ENCODE peak calls at places on chromosomes 4 and X, in six cellular contexts. U, F, T, O, X and I are unnamed samples.

GRCh38 chrX:136170109-136170800 is 22.9 kb downstream of the FHL1 start:
- DNase-seq in F (no peak), T (no peak), X (no peak), U (no peak), O (peak), I (no peak)

GRCh38 chr4:177509346-177509745 is 67.1 kb upstream of the AGA start:
- DNase-seq in O (no peak), X (no peak), U (no peak), F (no peak), T (no peak), I (no peak)

GRCh38 chrX:58025979-58026378 is 115.7 kb upstream of the ZXDA start:
- DNase-seq in F (peak), O (peak), X (no peak), U (no peak), T (no peak), I (peak)

GRCh38 chrX:120769576-120770341 is 105.9 kb downstream of the CT47B1 start:
- DNase-seq in X (no peak), T (no peak), U (no peak), F (peak), O (peak), I (no peak)

GRCh38 chr4:154030747-154031146 is 241.9 kb upstream of the SFRP2 start:
- DNase-seq in X (no peak), O (no peak), F (no peak), T (no peak), U (no peak), I (no peak)

GRCh38 chr4:20333141-20333690 is 81.5 kb downstream of the SLIT2 start:
- DNase-seq in U (no peak), T (no peak), X (no peak), O (no peak), F (no peak), I (no peak)

GRCh38 chrX:22800360-22800759 is 199.4 kb upstream of the DDX53 start:
- DNase-seq in O (peak), T (no peak), U (no peak), X (no peak), F (peak), I (no peak)

GRCh38 chrX:118221733-118222132 is 105.1 kb upstream of the KLHL13 start:
- DNase-seq in T (no peak), X (no peak), F (no peak), O (peak), U (no peak), I (no peak)

GRCh38 chrX:150227321-150227860 is 135.7 kb upstream of the MAMLD1 start:
- DNase-seq in F (no peak), X (peak), T (no peak), O (no peak), U (no peak), I (no peak)

GRCh38 chr4:128225148-128225547 is 62.5 kb downstream of the PGRMC2 start:
- DNase-seq in F (peak), O (peak), U (no peak), T (no peak), X (no peak), I (no peak)

GRCh38 chr4:108081251-108081650 is 87.5 kb downstream of the LEF1 start:
- DNase-seq in U (no peak), F (no peak), O (no peak), X (no peak), T (peak), I (no peak)

GRCh38 chr4:55396305-55397023 is 707 bp downstream of the TMEM165 start:
- DNase-seq in O (peak), U (peak), X (peak), F (peak), T (peak), I (peak)

GRCh38 chr4:48939785-48940184 is 33.2 kb upstream of the OCIAD2 start:
- DNase-seq in X (no peak), O (peak), T (no peak), U (no peak), F (peak), I (no peak)

GRCh38 chrX:389021-389441 is 2.3 kb upstream of the PPP2R3B start:
- DNase-seq in T (no peak), O (no peak), F (no peak), U (no peak), X (no peak), I (no peak)

GRCh38 chr4:98625399-98625798 is 33.0 kb downstream of the TSPAN5 start:
- DNase-seq in F (peak), U (no peak), X (no peak), T (no peak), O (no peak), I (no peak)

GRCh38 chrX:55451626-55451989 is 319 bp upstream of the MAGEH1 start:
- DNase-seq in O (no peak), T (no peak), F (no peak), X (peak), U (no peak), I (no peak)

GRCh38 chr4:1768367-1769034 is 24.6 kb upstream of the FGFR3 start:
- DNase-seq in O (no peak), U (peak), X (no peak), F (no peak), T (no peak), I (no peak)
- H3K4me3 ChIP-seq in O (no peak), U (peak), X (no peak), F (no peak), T (no peak), I (no peak)

GRCh38 chrX:9821581-9821980 is 35.4 kb downstream of the SHROOM2 start:
- DNase-seq in U (no peak), X (no peak), O (no peak), T (no peak), F (no peak), I (no peak)

GRCh38 chrX:9825129-9825865 is 39.1 kb downstream of the SHROOM2 start:
- DNase-seq in T (no peak), F (no peak), X (no peak), O (no peak), U (no peak), I (no peak)

GRCh38 chrX:9829308-9830267 is 43.4 kb downstream of the SHROOM2 start:
- DNase-seq in F (peak), U (no peak), T (no peak), O (peak), X (no peak), I (no peak)

GRCh38 chrX:9825966-9826365 is 39.7 kb downstream of the SHROOM2 start:
- DNase-seq in O (no peak), F (no peak), X (no peak), U (no peak), T (no peak), I (no peak)

DNA sequence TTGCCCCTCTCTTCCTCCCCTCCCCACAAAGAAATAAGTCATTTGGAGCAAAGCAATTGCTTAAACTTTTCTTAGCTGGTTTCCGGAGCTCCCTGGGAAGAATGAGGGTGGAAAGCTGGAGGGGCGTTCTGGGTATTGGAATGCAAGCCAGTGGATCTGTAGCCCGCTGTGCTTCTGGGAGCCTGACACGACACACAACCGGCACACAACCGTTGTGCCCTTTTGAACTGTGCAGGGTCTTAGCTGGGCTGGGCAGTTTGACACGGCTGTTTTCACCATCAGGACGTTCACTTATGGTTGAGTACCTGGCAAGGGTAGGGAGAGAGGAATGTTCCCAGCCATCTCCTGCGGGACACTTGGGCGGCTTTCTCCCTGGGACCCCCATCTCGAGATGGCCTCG is 38.3 kb downstream of the SHROOM2 start:
- DNase-seq in T (no peak), U (no peak), O (no peak), F (no peak), X (no peak), I (no peak)
- H3K4me3 ChIP-seq in T (no peak), U (no peak), O (no peak), F (no peak), X (no peak), I (no peak)

DNA sequence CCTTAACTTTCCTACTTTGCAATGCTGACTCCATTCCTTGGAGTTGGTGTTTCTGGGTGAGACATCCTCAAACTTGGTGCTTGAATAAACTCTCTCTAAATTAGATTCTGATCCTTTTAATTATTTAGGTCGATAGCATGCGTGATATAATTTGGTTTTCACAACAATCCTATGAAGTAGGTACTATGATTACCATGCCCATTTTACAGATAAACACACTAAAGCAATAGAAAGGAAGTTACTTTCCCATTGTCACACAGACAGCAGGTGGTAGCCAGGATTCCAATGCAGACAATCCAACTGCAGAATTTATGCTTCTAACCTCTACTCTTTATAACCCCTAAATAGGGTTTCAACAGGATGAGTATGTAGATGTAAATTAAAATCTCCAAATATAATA is 21.7 kb upstream of the AASDH start:
- DNase-seq in T (no peak), F (no peak), X (no peak), U (no peak), O (no peak), I (no peak)
- H3K4me3 ChIP-seq in T (no peak), F (no peak), X (no peak), U (no peak), O (no peak), I (no peak)

GRCh38 chr4:149715822-149716585 is 99.6 kb downstream of the IQCM start:
- DNase-seq in O (no peak), X (no peak), F (no peak), U (no peak), T (no peak), I (no peak)
- H3K4me3 ChIP-seq in O (no peak), X (no peak), F (no peak), U (no peak), T (no peak), I (no peak)

DNA sequence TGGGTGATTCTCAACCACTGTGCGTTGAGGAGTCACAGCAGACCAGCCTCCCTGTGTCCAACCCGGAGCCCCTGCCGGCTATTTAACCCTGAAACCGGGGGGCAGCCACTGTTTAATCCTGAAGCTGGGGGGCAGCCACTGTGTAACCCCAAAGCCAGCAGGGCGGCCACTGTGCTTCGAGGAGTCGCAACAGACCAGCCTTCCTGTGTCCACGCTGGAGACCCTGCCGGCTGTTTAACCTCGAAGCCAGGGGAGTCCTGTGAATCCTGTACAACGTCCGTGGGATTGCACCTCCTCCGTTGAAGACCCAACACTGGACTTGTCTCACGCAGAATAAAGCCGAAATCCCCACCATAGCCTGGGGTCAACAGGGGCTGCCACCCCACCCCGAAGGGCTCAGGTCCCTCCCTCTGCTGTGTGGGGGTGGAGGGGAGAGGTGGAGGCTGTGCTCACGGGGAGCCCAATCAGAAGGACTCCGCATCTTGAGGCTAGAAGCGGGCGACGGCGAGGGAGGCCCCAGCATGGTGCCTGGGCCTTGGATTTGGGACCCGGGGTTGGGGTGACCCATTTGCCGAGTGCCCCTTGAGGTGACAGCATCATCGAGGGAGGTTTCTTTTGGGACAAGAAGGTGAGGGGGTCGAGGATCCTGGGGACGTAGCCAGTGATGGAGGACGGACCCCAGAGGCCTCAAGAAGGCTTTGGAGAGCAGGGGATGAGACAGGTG is 94.9 kb downstream of the ADRA2C start:
- DNase-seq in U (peak), T (no peak), F (no peak), O (no peak), X (no peak), I (peak)
- H3K4me3 ChIP-seq in U (no peak), T (no peak), F (no peak), O (no peak), X (no peak), I (no peak)

GRCh38 chr4:184812181-184812542 is 13.6 kb downstream of the ACSL1 start:
- DNase-seq in F (no peak), U (no peak), X (no peak), T (no peak), O (no peak), I (no peak)
- H3K4me3 ChIP-seq in F (no peak), U (no peak), X (no peak), T (no peak), O (no peak), I (no peak)

DNA sequence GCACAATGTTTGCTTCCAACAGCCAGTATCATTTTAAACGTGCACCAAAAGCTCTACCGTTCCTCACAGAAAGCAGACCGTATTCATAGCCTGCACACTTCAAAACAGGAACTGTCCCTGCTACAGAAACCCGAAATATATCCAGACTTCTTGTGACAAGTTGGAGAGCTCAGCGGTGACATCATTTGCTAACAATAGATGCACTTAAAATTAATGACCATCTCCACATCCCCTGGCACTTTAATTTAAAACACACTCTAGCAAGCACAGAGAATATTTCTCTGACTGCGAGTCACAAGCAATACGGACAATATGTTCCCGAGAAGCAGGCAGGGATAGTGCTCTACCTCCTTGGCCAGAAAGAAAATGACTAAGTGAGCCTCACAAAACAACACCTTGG is 2.5 kb downstream of the NYX start:
- DNase-seq in X (no peak), T (no peak), O (peak), F (peak), U (no peak), I (no peak)
- H3K4me3 ChIP-seq in X (no peak), T (no peak), O (no peak), F (peak), U (peak), I (no peak)

DNA sequence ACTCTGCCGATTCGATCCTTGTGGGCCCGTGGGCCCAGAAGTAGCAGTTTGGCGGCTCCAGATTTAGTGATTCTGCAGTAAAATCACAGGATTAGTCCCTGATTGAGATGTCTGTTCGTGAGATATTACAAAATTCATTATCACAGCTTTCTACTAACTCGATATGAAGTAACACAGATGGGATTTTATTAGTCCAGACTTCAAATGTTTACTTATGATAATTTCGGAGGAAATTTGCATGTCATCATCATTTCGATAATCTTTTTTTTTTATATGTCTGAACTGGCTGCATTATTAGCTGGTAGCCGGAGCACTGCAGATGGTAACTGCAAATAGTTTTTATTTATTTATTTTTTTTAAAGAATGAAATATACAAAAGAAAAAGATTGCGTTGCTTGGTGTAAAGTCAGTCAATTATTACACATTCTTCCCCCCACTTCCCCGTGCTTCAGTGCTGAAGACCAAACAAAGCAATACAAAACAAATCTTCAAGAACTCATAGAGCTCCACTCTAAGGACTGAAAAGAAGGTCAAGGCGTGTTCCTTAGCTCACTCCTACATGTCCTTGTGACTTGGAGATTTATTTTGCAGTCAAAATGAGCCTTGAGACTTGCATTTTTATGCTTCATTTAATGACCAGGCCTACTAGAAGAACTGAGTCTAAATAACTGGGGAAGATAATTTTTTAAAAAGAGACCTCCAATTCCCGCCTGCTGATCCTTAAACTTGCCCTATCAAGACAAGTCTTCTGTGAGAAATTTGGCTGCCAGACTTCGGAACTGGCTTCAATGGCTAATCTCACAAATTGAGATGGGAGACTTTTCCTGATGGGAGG is 11.7 kb upstream of the PITX2 start:
- DNase-seq in O (no peak), X (no peak), T (no peak), U (no peak), F (no peak), I (no peak)
- H3K4me3 ChIP-seq in O (no peak), X (no peak), T (no peak), U (no peak), F (no peak), I (no peak)

DNA sequence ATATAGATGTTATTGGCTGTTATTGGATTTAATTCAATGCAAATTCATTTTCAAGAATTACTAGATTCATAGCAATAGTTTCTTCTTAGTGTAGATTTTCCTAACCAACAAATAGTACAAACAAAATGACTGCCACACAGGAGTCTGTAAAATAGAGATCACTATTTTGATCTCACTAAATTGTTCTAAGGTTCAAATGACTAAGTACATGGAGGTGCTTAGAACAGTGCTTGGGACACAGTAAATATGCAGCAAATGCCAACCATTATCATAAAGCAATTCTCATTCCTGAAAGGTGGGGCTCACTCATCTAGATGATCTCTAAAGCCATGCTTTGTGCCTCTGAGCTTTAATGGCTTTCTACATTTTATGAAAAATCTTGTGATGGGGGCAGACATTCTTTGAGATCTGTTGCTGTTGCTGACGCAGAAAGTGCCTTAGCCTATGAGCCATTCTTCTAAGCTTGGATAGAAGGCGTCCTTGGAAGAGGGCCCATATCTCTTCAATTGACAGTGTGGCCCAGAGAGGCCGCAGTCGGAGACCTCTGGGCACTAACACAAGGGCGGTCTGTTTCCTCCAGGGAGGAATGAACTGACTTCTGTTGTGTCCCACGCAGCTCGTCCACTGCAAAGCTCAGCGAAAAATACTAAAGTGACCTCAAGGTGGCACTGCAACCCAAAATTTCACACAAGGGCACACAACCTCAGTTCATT is 23.6 kb downstream of the TLR10 start:
- DNase-seq in U (no peak), X (peak), T (peak), F (peak), O (peak), I (peak)
- H3K4me3 ChIP-seq in U (no peak), X (no peak), T (no peak), F (no peak), O (no peak), I (no peak)

GRCh38 chr4:121379276-121379675 is 1.5 kb downstream of the QRFPR start:
- DNase-seq in U (no peak), O (no peak), T (no peak), F (no peak), X (no peak), I (no peak)

GRCh38 chr4:121381148-121381462 is 287 bp upstream of the QRFPR start:
- DNase-seq in O (no peak), F (no peak), U (no peak), X (no peak), T (no peak), I (no peak)

GRCh38 chr4:121377065-121377464 is 3.8 kb downstream of the QRFPR start:
- DNase-seq in O (no peak), X (no peak), T (no peak), U (no peak), F (no peak), I (no peak)

GRCh38 chr4:121376541-121376940 is 4.3 kb downstream of the QRFPR start:
- DNase-seq in T (no peak), X (no peak), F (no peak), O (no peak), U (peak), I (no peak)

DNA sequence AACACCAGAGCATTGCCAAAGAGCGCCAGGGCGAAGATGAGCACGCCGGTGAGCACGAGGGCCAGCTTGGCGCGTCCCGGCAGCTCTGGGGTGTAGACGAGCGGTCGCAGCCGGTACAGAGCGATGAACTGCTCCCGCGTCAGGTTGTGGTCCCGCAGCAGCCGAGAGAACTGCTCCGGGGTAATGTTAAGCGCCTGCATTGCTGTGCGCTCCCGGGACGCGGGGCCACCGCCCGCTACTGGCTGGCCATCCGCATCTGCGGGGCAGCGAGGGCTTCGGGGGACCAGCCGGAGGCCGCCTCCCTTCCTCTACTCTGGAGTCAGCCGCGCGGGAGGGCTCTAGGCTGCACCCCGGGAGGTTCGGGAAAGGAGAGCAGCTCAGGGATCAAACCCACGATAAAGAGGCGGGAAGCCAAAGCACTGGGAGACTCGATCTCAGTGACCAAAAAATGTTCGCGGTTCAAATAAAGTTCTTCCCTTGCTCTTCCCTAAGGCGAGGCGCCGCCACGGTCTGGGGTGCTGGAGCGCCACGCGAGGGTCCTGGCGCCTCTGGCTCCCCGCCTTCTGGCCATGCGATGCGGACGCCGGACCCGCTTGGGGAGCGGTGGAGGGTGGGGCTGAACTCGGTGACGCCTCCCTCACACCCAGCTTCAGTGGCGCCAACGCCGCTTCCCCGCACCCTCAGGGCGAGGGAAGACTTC is at the start of gene QRFPR:
- DNase-seq in O (peak), T (no peak), F (no peak), X (no peak), U (no peak), I (no peak)
- H3K4me3 ChIP-seq in O (no peak), T (no peak), F (no peak), X (no peak), U (peak), I (no peak)